ENCODE peak calls at places on chromosomes 12 and 14, in four cellular contexts. H is neural progenitor cell, Y is GM23338, B is OCI-LY7. X is an unnamed sample.

GRCh38 chr14:35553808-35554207 is 19.8 kb downstream of the INSM2 start:
- DNase-seq in H (no peak), Y (no peak), B (no peak), X (peak)

GRCh38 chr12:45446013-45446412 is 230.1 kb downstream of the ANO6 start:
- DNase-seq in Y (no peak), H (no peak), B (no peak), X (no peak)

GRCh38 chr12:56385873-56386272 is 23.2 kb upstream of the APOF start:
- DNase-seq in B (no peak), Y (no peak), H (no peak), X (peak)

GRCh38 chr12:108939594-108939993 is 59.7 kb downstream of the DAO start:
- DNase-seq in Y (peak), H (peak), B (peak), X (peak)

GRCh38 chr14:34180428-34180827 is 229.6 kb upstream of the EGLN3 start:
- DNase-seq in Y (no peak), H (no peak), B (no peak), X (no peak)

GRCh38 chr12:6821271-6821673 is 349 bp upstream of the GPR162 start:
- DNase-seq in B (peak), Y (peak), H (peak), X (peak)

GRCh38 chr14:60151715-60152114 is 13.5 kb downstream of the DHRS7 start:
- DNase-seq in H (no peak), B (peak), Y (no peak), X (peak)

GRCh38 chr14:100564506-100564905 is 22.7 kb downstream of the BEGAIN start:
- DNase-seq in Y (no peak), H (no peak), B (no peak), X (no peak)

GRCh38 chr12:15997910-15998309 is 86.8 kb downstream of the DERA start:
- DNase-seq in H (no peak), B (no peak), Y (no peak), X (no peak)

GRCh38 chr12:2004113-2004929 is at the start of gene DCP1B:
- DNase-seq in H (peak), Y (peak), B (peak), X (peak)

GRCh38 chr14:100486025-100486828 is 101.0 kb downstream of the BEGAIN start:
- DNase-seq in B (peak), Y (peak), H (peak), X (peak)

GRCh38 chr12:127613056-127613455 is 653.9 kb upstream of the TMEM132C start:
- DNase-seq in Y (no peak), B (no peak), H (no peak), X (no peak)

GRCh38 chr12:113250045-113250444 is 28.8 kb downstream of the TPCN1 start:
- DNase-seq in Y (no peak), H (no peak), B (no peak), X (no peak)

GRCh38 chr14:56057071-56057865 is 60.9 kb upstream of the PELI2 start:
- DNase-seq in B (no peak), H (peak), Y (no peak), X (no peak)

GRCh38 chr14:49497725-49498348 is 88.3 kb downstream of the RPS29 start:
- DNase-seq in B (peak), H (peak), Y (peak), X (peak)

GRCh38 chr12:65565601-65566560 is 258.4 kb upstream of the HMGA2 start:
- DNase-seq in B (no peak), Y (peak), H (no peak), X (peak)

GRCh38 chr14:75306917-75307699 is 28.5 kb downstream of the FOS start:
- DNase-seq in H (peak), B (peak), Y (peak), X (peak)

GRCh38 chr14:100246809-100247428 is 8.0 kb downstream of the YY1 start:
- DNase-seq in B (peak), H (peak), Y (peak), X (peak)

GRCh38 chr12:81520064-81520945 is 238.8 kb downstream of the PPFIA2 start:
- DNase-seq in B (no peak), H (no peak), Y (no peak), X (no peak)

GRCh38 chr12:32039341-32039740 is 67.3 kb upstream of the BICD1 start:
- DNase-seq in H (no peak), Y (no peak), B (no peak), X (peak)

GRCh38 chr12:17076335-17076734 is 470.4 kb upstream of the LMO3 start:
- DNase-seq in Y (peak), B (no peak), H (no peak), X (no peak)

GRCh38 chr14:52790011-52790755 is 1.2 kb downstream of the GNPNAT1 start:
- DNase-seq in H (peak), Y (peak), B (peak), X (peak)

GRCh38 chr12:131829351-131829794 is 1.2 kb downstream of the MMP17 start:
- DNase-seq in Y (no peak), B (no peak), H (peak), X (peak)

GRCh38 chr12:3296409-3296701 is 194.6 kb upstream of the PRMT8 start:
- DNase-seq in H (no peak), B (no peak), Y (no peak), X (no peak)
- H2AFZ ChIP-seq in H (no peak), B (no peak), Y (no peak), X (no peak)

GRCh38 chr14:28157887-28158791 is 608.4 kb upstream of the FOXG1 start:
- DNase-seq in H (no peak), B (no peak), Y (no peak), X (no peak)

GRCh38 chr14:28161040-28161439 is 605.5 kb upstream of the FOXG1 start:
- DNase-seq in H (no peak), Y (no peak), B (no peak), X (no peak)

GRCh38 chr14:28163261-28163660 is 603.3 kb upstream of the FOXG1 start:
- DNase-seq in H (no peak), Y (no peak), B (no peak), X (no peak)

DNA sequence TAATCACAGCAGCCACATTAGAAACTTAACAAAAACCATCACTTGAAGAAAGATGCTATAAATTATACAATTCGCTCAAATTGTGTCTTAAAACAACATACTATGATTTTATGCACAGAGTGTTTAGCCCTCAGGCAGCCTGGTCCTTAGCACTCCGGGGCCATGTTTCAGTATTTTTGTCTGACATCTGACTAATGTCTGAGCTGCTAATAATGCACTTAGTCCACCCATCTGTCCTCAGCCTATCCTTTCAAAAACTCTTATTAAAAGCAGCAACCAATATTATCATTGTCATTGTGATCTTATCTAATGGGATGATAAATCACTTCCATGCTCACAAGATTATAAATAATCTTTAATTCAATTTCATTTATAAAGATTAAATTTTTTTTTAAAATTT is 602.7 kb upstream of the FOXG1 start:
- DNase-seq in B (no peak), H (no peak), Y (no peak), X (no peak)
- TF ChIP-seq EZH2phosphoT487 in B (no peak), H (no peak), Y (no peak), X (no peak)

GRCh38 chr12:77104792-77105191 is 39.4 kb upstream of the E2F7 start:
- DNase-seq in H (no peak), Y (no peak), B (no peak), X (peak)

GRCh38 chr12:77102691-77103090 is 37.3 kb upstream of the E2F7 start:
- DNase-seq in H (no peak), B (no peak), Y (no peak), X (peak)

GRCh38 chr12:77099799-77100198 is 34.4 kb upstream of the E2F7 start:
- DNase-seq in Y (no peak), B (no peak), H (no peak), X (no peak)

GRCh38 chr12:77104281-77104680 is 38.9 kb upstream of the E2F7 start:
- DNase-seq in Y (no peak), B (no peak), H (no peak), X (peak)

DNA sequence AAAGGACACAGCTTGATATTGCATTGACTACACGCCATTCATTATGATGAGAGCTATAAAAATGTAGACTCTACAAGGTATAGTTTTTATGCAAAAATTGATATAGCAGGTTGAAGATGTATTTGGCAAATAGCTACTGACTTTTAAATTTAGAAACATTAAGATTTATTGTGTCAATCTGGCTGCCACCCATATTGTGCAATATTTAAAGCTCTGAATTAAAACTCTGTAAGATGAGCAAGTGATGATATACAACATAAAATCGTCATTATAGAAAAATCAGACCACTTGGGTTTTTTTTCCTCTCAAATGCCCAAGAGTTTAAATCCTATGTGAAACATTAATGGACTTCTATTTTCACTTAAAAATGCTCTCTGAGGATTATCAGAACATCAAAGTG is 36.8 kb upstream of the E2F7 start:
- DNase-seq in H (no peak), B (no peak), Y (no peak), X (no peak)
- H3K4me2 ChIP-seq in H (no peak), B (no peak), Y (no peak), X (peak)

GRCh38 chr14:102227184-102227964 is 77.6 kb downstream of the MOK start:
- DNase-seq in B (no peak), Y (no peak), H (no peak), X (no peak)
- H2AFZ ChIP-seq in B (no peak), Y (no peak), H (no peak), X (no peak)

DNA sequence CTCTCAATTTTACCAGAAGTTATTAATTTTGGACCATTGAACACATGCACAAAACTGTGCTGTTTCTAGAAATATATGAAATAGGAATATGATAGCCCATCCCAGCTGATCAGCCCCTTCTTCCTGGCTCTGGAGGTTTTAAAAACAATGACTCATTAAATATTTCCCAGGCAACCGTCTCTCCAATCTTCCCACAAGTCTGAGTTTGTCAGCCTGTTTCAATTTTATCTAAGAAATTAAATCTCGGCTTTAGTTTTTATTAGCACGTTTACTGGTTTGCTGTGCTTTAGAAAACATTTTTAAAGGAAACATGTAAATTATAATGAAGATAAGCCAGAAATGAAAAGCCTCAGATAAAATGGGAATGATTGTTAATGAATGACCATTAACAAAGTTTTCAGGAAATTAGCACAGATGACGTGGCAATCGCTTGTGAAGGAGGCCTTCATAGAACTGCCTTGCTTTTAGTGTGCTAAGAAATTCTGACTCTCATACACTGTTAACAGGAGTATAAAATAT is 89.3 kb upstream of the RAP1B start:
- DNase-seq in H (no peak), B (no peak), Y (no peak), X (peak)
- TF ChIP-seq EZH2phosphoT487 in H (no peak), B (no peak), Y (no peak), X (no peak)

DNA sequence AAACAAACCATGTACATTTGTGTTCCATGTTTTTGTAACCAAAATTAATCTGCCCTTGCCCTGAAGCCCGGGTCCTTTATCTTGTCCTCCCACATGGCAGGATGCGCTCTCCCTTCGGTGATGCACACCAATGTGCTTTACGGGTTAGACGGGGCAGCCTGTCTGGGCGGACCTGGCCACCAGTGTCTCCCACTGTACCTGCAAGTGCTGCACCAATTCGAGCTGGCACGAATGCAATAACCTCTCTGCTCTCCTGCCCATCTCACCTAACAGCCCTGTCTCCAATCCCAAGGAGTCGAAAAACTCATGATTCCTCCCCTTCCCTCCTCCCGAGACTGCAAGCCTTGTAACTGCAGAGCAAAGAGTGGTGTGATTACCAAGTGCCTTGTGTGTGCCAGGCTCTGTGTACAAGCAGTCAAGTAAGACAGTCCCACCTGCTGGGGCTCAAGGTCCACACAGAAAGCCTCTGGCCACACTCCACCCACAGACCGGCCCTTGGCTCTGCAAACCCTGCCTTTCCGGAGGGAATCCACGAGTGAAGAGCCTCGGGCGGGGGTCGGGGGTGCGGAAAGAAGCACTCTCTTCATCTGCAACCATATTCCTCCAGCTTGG is 85.1 kb downstream of the CCDC88C start:
- DNase-seq in B (no peak), H (no peak), Y (no peak), X (no peak)
- H3K4me2 ChIP-seq in B (no peak), H (no peak), Y (no peak), X (no peak)

X was measured in GM23248.